ENCODE peak calls at places on chromosomes 13 and 19, in four cellular contexts. I is H1, W is K562, Z is SK-N-SH. J is an unnamed sample.

GRCh38 chr19:48506138-48506733 is 5.4 kb downstream of the LMTK3 start:
- DNase-seq in I (no peak), W (peak), Z (peak), J (no peak)

GRCh38 chr19:46716013-46716671 is 772 bp downstream of the PRKD2 start:
- DNase-seq in Z (peak), I (peak), W (peak), J (peak)

GRCh38 chr13:39779337-39780270 is 124.1 kb downstream of the COG6 start:
- DNase-seq in I (no peak), Z (no peak), W (no peak), J (no peak)

GRCh38 chr13:102580552-102581169 is 16.1 kb upstream of the TPP2 start:
- DNase-seq in W (peak), Z (peak), I (no peak), J (no peak)

GRCh38 chr19:40542197-40542859 is 34.3 kb upstream of the SHKBP1 start:
- DNase-seq in I (no peak), W (no peak), Z (peak), J (no peak)

GRCh38 chr19:10644351-10645007 is 9.7 kb upstream of the ILF3 start:
- DNase-seq in W (peak), Z (peak), I (peak), J (peak)

GRCh38 chr19:17868669-17869068 is 3.1 kb upstream of the SLC5A5 start:
- DNase-seq in I (peak), Z (peak), W (peak), J (no peak)

GRCh38 chr13:76886292-76887061 is at the start of gene KCTD12:
- DNase-seq in I (no peak), Z (peak), W (peak), J (peak)

GRCh38 chr13:112771877-112772538 is 82.2 kb downstream of the ATP11A start:
- DNase-seq in W (no peak), Z (no peak), I (no peak), J (no peak)

GRCh38 chr19:12723643-12724426 is at the start of gene TNPO2:
- DNase-seq in I (peak), Z (peak), W (peak), J (peak)

GRCh38 chr13:41678320-41678719 is 221.0 kb downstream of the RGCC start:
- DNase-seq in I (no peak), W (no peak), Z (no peak), J (no peak)

GRCh38 chr13:24644051-24644450 is 36.2 kb upstream of the ATP12A start:
- DNase-seq in Z (no peak), I (no peak), W (no peak), J (no peak)

GRCh38 chr13:99548448-99548847 is 47.2 kb downstream of the TM9SF2 start:
- DNase-seq in Z (no peak), I (no peak), W (no peak), J (no peak)

GRCh38 chr13:50494110-50494509 is 349.4 kb downstream of the DLEU7 start:
- DNase-seq in W (no peak), Z (no peak), I (no peak), J (no peak)
- TF ChIP-seq TEAD4 in W (no peak), Z (no peak), I (no peak), J (no peak)

GRCh38 chr13:77902319-77902963 is 16.2 kb downstream of the EDNRB start:
- DNase-seq in Z (no peak), I (no peak), W (no peak), J (no peak)

GRCh38 chr13:77896977-77897376 is 21.7 kb downstream of the EDNRB start:
- DNase-seq in W (no peak), I (no peak), Z (no peak), J (no peak)

GRCh38 chr13:77896536-77896935 is 22.1 kb downstream of the EDNRB start:
- DNase-seq in Z (no peak), W (no peak), I (no peak), J (no peak)

GRCh38 chr13:77894743-77895142 is 23.9 kb downstream of the EDNRB start:
- DNase-seq in W (no peak), I (no peak), Z (no peak), J (no peak)

GRCh38 chr13:77898097-77898496 is 20.5 kb downstream of the EDNRB start:
- DNase-seq in Z (no peak), W (no peak), I (no peak), J (no peak)
- TF ChIP-seq TEAD4 in Z (no peak), W (no peak), I (no peak), J (no peak)

GRCh38 chr19:34041922-34042521 is 130.3 kb upstream of the LSM14A start:
- DNase-seq in W (peak), I (peak), Z (peak), J (peak)

GRCh38 chr19:34049944-34050343 is 122.4 kb upstream of the LSM14A start:
- DNase-seq in I (no peak), Z (no peak), W (no peak), J (no peak)

GRCh38 chr19:34044011-34044410 is 128.3 kb upstream of the LSM14A start:
- DNase-seq in I (no peak), W (no peak), Z (no peak), J (no peak)
- TF ChIP-seq TEAD4 in I (no peak), W (no peak), Z (no peak), J (no peak)

DNA sequence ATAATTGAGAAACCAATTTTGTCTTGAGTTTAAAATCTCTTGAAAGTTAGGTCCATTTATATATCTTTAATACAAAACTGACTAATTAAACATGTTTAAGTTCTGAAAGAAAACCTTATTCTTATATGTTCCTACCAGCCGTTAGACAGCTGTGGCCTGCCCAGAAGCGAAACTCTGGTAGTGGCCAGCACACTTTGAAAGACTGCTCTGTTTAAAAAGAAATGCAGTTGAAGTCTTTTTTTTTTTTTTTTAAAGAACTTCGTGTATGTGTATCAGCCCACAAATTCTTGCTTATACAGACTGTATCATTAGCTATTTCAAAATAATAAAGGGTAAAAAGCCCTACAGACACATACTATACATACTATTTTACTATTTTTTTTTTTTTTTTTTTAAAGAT is 34.0 kb downstream of the KCTD4 start:
- DNase-seq in I (no peak), Z (no peak), W (no peak), J (no peak)
- TF ChIP-seq TEAD4 in I (no peak), Z (no peak), W (no peak), J (no peak)

GRCh38 chr13:31054632-31055031 is 107.1 kb downstream of the HSPH1 start:
- DNase-seq in W (no peak), Z (no peak), I (no peak), J (no peak)
- TF ChIP-seq TEAD4 in W (no peak), Z (no peak), I (no peak), J (no peak)

DNA sequence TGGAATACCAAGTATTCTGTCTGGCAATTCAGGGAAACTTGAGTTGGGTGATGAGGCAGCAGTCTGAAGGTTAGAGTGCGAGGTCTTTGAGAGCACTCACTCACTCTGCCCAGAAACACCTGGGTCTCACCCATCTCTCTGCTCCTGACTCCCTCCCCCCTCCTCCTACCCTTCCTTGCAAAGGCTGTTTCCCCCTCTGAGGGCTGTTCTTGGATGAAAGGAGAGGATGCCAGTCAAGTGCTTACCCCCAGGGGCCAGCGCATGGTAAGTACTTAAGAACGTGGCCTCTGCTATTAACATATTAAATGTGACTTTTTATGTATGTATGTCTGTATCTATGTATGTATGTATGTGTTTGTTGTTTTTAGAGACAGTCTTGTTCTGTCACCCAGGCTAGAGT is 22.5 kb downstream of the SIPA1L3 start:
- DNase-seq in W (no peak), I (no peak), Z (no peak), J (no peak)
- TF ChIP-seq TEAD4 in W (no peak), I (no peak), Z (no peak), J (no peak)

J was measured in WTC11.